ENCODE peak calls at places on chromosomes 2 and 18, in nine cellular contexts. One of them, this sample, is unnamed.

GRCh38 chr2:239328306-239329191 is 72.3 kb downstream of the HDAC4 start:
- DNase-seq in HCT116: no peak
- DNase-seq in uterus: peak; percentile 91
- DNase-seq in IMR-90: peak; percentile 98
- DNase-seq in GM23248: peak; percentile 81
- DNase-seq in neural progenitor cell: peak; percentile 32
- DNase-seq in neuronal stem cell: no peak
- DNase-seq in psoas muscle: peak; percentile 84
- DNase-seq in right cardiac atrium: peak; percentile 90
- DNase-seq in this sample: peak; percentile 43

GRCh38 chr2:173966274-173967098 is 1.3 kb upstream of the SP3 start:
- DNase-seq in psoas muscle: no peak
- DNase-seq in GM23248: no peak
- DNase-seq in right cardiac atrium: no peak
- DNase-seq in IMR-90: no peak
- DNase-seq in uterus: no peak
- DNase-seq in neuronal stem cell: no peak
- DNase-seq in neural progenitor cell: no peak
- DNase-seq in HCT116: no peak
- DNase-seq in this sample: no peak

GRCh38 chr18:23259701-23260661 is 124.7 kb downstream of the CABLES1 start:
- DNase-seq in psoas muscle: peak; percentile 66
- DNase-seq in right cardiac atrium: peak; percentile 85
- DNase-seq in neural progenitor cell: peak; percentile 91
- DNase-seq in neuronal stem cell: peak; percentile 73
- DNase-seq in GM23248: peak; percentile 87
- DNase-seq in IMR-90: peak; percentile 82
- DNase-seq in uterus: peak; percentile 84
- DNase-seq in HCT116: no peak
- DNase-seq in this sample: peak; percentile 84

GRCh38 chr2:201882353-201883095 is 76.2 kb downstream of the CDK15 start:
- DNase-seq in right cardiac atrium: peak; percentile 37
- DNase-seq in neural progenitor cell: peak; percentile 53
- DNase-seq in GM23248: peak; percentile 75
- DNase-seq in psoas muscle: peak; percentile 19
- DNase-seq in HCT116: no peak
- DNase-seq in uterus: no peak
- DNase-seq in neuronal stem cell: no peak
- DNase-seq in IMR-90: peak; percentile 70
- DNase-seq in this sample: peak; percentile 54

GRCh38 chr2:239305222-239305575 is 95.6 kb downstream of the HDAC4 start:
- DNase-seq in uterus: peak; percentile 24
- DNase-seq in IMR-90: no peak
- DNase-seq in HCT116: no peak
- DNase-seq in neuronal stem cell: no peak
- DNase-seq in GM23248: no peak
- DNase-seq in psoas muscle: peak; percentile 70
- DNase-seq in right cardiac atrium: no peak
- DNase-seq in neural progenitor cell: no peak
- DNase-seq in this sample: no peak

GRCh38 chr2:115208493-115209164 is 766.2 kb downstream of the DPP10 start:
- DNase-seq in psoas muscle: no peak
- DNase-seq in IMR-90: no peak
- DNase-seq in GM23248: no peak
- DNase-seq in neural progenitor cell: no peak
- DNase-seq in HCT116: no peak
- DNase-seq in uterus: no peak
- DNase-seq in right cardiac atrium: no peak
- DNase-seq in neuronal stem cell: no peak
- DNase-seq in this sample: no peak

GRCh38 chr2:121018136-121019057 is 266.6 kb downstream of the TFCP2L1 start:
- DNase-seq in GM23248: no peak
- DNase-seq in neural progenitor cell: peak; percentile 66
- DNase-seq in right cardiac atrium: peak; percentile 71
- DNase-seq in psoas muscle: no peak
- DNase-seq in neuronal stem cell: peak; percentile 45
- DNase-seq in uterus: peak; percentile 28
- DNase-seq in HCT116: no peak
- DNase-seq in IMR-90: peak; percentile 34
- DNase-seq in this sample: no peak

GRCh38 chr18:21650301-21650700 is 38.2 kb downstream of the SNRPD1 start:
- DNase-seq in psoas muscle: no peak
- DNase-seq in GM23248: no peak
- DNase-seq in IMR-90: no peak
- DNase-seq in uterus: no peak
- DNase-seq in neural progenitor cell: no peak
- DNase-seq in neuronal stem cell: no peak
- DNase-seq in HCT116: no peak
- DNase-seq in right cardiac atrium: no peak
- DNase-seq in this sample: no peak

GRCh38 chr2:165425556-165425955 is 43.9 kb upstream of the CSRNP3 start:
- DNase-seq in uterus: no peak
- DNase-seq in GM23248: no peak
- DNase-seq in neural progenitor cell: no peak
- DNase-seq in IMR-90: no peak
- DNase-seq in neuronal stem cell: no peak
- DNase-seq in psoas muscle: no peak
- DNase-seq in right cardiac atrium: no peak
- DNase-seq in HCT116: no peak
- DNase-seq in this sample: no peak

GRCh38 chr18:55634545-55634944 is 46.6 kb upstream of the TCF4 start:
- DNase-seq in psoas muscle: no peak
- DNase-seq in neuronal stem cell: no peak
- DNase-seq in neural progenitor cell: no peak
- DNase-seq in IMR-90: peak; percentile 84
- DNase-seq in GM23248: peak; percentile 75
- DNase-seq in right cardiac atrium: no peak
- DNase-seq in uterus: no peak
- DNase-seq in HCT116: no peak
- DNase-seq in this sample: no peak

GRCh38 chr2:3278521-3279218 is 98.9 kb downstream of the EIPR1 start:
- DNase-seq in GM23248: no peak
- DNase-seq in neural progenitor cell: no peak
- DNase-seq in uterus: no peak
- DNase-seq in right cardiac atrium: no peak
- DNase-seq in IMR-90: no peak
- DNase-seq in psoas muscle: no peak
- DNase-seq in neuronal stem cell: no peak
- DNase-seq in HCT116: no peak
- DNase-seq in this sample: no peak

GRCh38 chr2:108084311-108084710 is 98.0 kb downstream of the SLC5A7 start:
- DNase-seq in uterus: no peak
- DNase-seq in neuronal stem cell: no peak
- DNase-seq in neural progenitor cell: no peak
- DNase-seq in IMR-90: no peak
- DNase-seq in HCT116: no peak
- DNase-seq in psoas muscle: no peak
- DNase-seq in right cardiac atrium: no peak
- DNase-seq in GM23248: no peak
- DNase-seq in this sample: no peak

GRCh38 chr18:4369726-4370125 is 85.4 kb downstream of the DLGAP1 start:
- DNase-seq in right cardiac atrium: no peak
- DNase-seq in neural progenitor cell: no peak
- DNase-seq in GM23248: no peak
- DNase-seq in HCT116: no peak
- DNase-seq in neuronal stem cell: no peak
- DNase-seq in psoas muscle: no peak
- DNase-seq in IMR-90: no peak
- DNase-seq in uterus: no peak
- DNase-seq in this sample: no peak

GRCh38 chr2:56148825-56149224 is 35.0 kb upstream of the CCDC85A start:
- DNase-seq in HCT116: no peak
- DNase-seq in psoas muscle: no peak
- DNase-seq in uterus: no peak
- DNase-seq in right cardiac atrium: no peak
- DNase-seq in neural progenitor cell: no peak
- DNase-seq in GM23248: peak; percentile 7
- DNase-seq in neuronal stem cell: no peak
- DNase-seq in IMR-90: no peak
- DNase-seq in this sample: no peak

GRCh38 chr2:219823566-219823965 is 196.1 kb downstream of the SLC4A3 start:
- DNase-seq in IMR-90: no peak
- DNase-seq in uterus: no peak
- DNase-seq in HCT116: no peak
- DNase-seq in psoas muscle: no peak
- DNase-seq in neural progenitor cell: no peak
- DNase-seq in right cardiac atrium: no peak
- DNase-seq in neuronal stem cell: no peak
- DNase-seq in GM23248: no peak
- DNase-seq in this sample: no peak

GRCh38 chr18:2948038-2948437 is 64.9 kb downstream of the LPIN2 start:
- DNase-seq in IMR-90: peak; percentile 58
- DNase-seq in uterus: no peak
- DNase-seq in neuronal stem cell: no peak
- DNase-seq in right cardiac atrium: no peak
- DNase-seq in GM23248: peak; percentile 55
- DNase-seq in HCT116: peak; percentile 7
- DNase-seq in neural progenitor cell: peak; percentile 16
- DNase-seq in psoas muscle: no peak
- DNase-seq in this sample: peak; percentile 78

GRCh38 chr2:190717764-190718651 is 69.1 kb downstream of the NAB1 start:
- DNase-seq in GM23248: no peak
- DNase-seq in HCT116: no peak
- DNase-seq in uterus: no peak
- DNase-seq in neural progenitor cell: no peak
- DNase-seq in right cardiac atrium: no peak
- DNase-seq in IMR-90: no peak
- DNase-seq in neuronal stem cell: no peak
- DNase-seq in psoas muscle: no peak
- DNase-seq in this sample: no peak

GRCh38 chr2:71538656-71539265 is 85.4 kb downstream of the DYSF start:
- DNase-seq in GM23248: no peak
- DNase-seq in right cardiac atrium: no peak
- DNase-seq in psoas muscle: no peak
- DNase-seq in HCT116: no peak
- DNase-seq in uterus: peak; percentile 3
- DNase-seq in IMR-90: no peak
- DNase-seq in neural progenitor cell: no peak
- DNase-seq in neuronal stem cell: no peak
- DNase-seq in this sample: no peak

GRCh38 chr2:85087541-85087940 is 45.7 kb upstream of the TCF7L1 start:
- DNase-seq in GM23248: no peak
- DNase-seq in psoas muscle: no peak
- DNase-seq in uterus: no peak
- DNase-seq in HCT116: no peak
- DNase-seq in IMR-90: no peak
- DNase-seq in neural progenitor cell: no peak
- DNase-seq in neuronal stem cell: no peak
- DNase-seq in right cardiac atrium: no peak
- DNase-seq in this sample: no peak

GRCh38 chr2:85078536-85078935 is 54.7 kb upstream of the TCF7L1 start:
- DNase-seq in neuronal stem cell: no peak
- DNase-seq in HCT116: no peak
- DNase-seq in GM23248: no peak
- DNase-seq in neural progenitor cell: no peak
- DNase-seq in IMR-90: no peak
- DNase-seq in uterus: no peak
- DNase-seq in right cardiac atrium: no peak
- DNase-seq in psoas muscle: no peak
- DNase-seq in this sample: no peak

GRCh38 chr2:85085563-85085962 is 47.6 kb upstream of the TCF7L1 start:
- DNase-seq in uterus: no peak
- DNase-seq in neural progenitor cell: no peak
- DNase-seq in psoas muscle: no peak
- DNase-seq in neuronal stem cell: no peak
- DNase-seq in GM23248: no peak
- DNase-seq in IMR-90: no peak
- DNase-seq in HCT116: no peak
- DNase-seq in right cardiac atrium: no peak
- DNase-seq in this sample: no peak

GRCh38 chr2:85088921-85089320 is 44.3 kb upstream of the TCF7L1 start:
- DNase-seq in GM23248: no peak
- DNase-seq in right cardiac atrium: no peak
- DNase-seq in uterus: no peak
- DNase-seq in IMR-90: no peak
- DNase-seq in psoas muscle: no peak
- DNase-seq in neural progenitor cell: no peak
- DNase-seq in HCT116: no peak
- DNase-seq in neuronal stem cell: no peak
- DNase-seq in this sample: no peak

GRCh38 chr2:85083092-85083491 is 50.1 kb upstream of the TCF7L1 start:
- DNase-seq in uterus: no peak
- DNase-seq in right cardiac atrium: no peak
- DNase-seq in GM23248: no peak
- DNase-seq in neuronal stem cell: no peak
- DNase-seq in HCT116: no peak
- DNase-seq in neural progenitor cell: no peak
- DNase-seq in IMR-90: no peak
- DNase-seq in psoas muscle: no peak
- DNase-seq in this sample: no peak
- H3K4me1 ChIP-seq in uterus: no peaks in the 10 kb centered on the region
- H3K4me1 ChIP-seq in right cardiac atrium: no peaks in the 10 kb centered on the region
- H3K4me1 ChIP-seq in GM23248: no peaks in the 10 kb centered on the region
- H3K4me1 ChIP-seq in neuronal stem cell: no peaks in the 10 kb centered on the region
- H3K4me1 ChIP-seq in HCT116: no peaks in the 10 kb centered on the region
- H3K4me1 ChIP-seq in neural progenitor cell: no peaks in the 10 kb centered on the region
- H3K4me1 ChIP-seq in IMR-90: no peaks in the 10 kb centered on the region
- H3K4me1 ChIP-seq in psoas muscle: no peaks in the 10 kb centered on the region
- H3K4me1 ChIP-seq in this sample: no peaks in the 10 kb centered on the region

GRCh38 chr2:25251461-25252273 is 83.3 kb upstream of the POMC start:
- DNase-seq in right cardiac atrium: peak; percentile 58
- DNase-seq in psoas muscle: peak; percentile 43
- DNase-seq in HCT116: no peak
- DNase-seq in GM23248: peak; percentile 56
- DNase-seq in neuronal stem cell: peak; percentile 72
- DNase-seq in uterus: peak; percentile 45
- DNase-seq in neural progenitor cell: no peak
- DNase-seq in IMR-90: peak; percentile 7
- DNase-seq in this sample: peak; percentile 44
- H3K27ac ChIP-seq in right cardiac atrium: peak overlapping the region; percentile 14
- H3K27ac ChIP-seq in psoas muscle: peak overlapping the region; percentile 66
- H3K27ac ChIP-seq in HCT116: no peak overlapping the region
- H3K27ac ChIP-seq in GM23248: no peak overlapping the region
- H3K27ac ChIP-seq in neuronal stem cell: peak overlapping the region; percentile 96
- H3K27ac ChIP-seq in uterus: peak overlapping the region; percentile 91
- H3K27ac ChIP-seq in neural progenitor cell: peak overlapping the region; percentile 78
- H3K27ac ChIP-seq in IMR-90: no peak overlapping the region
- H3K27ac ChIP-seq in this sample: peak overlapping the region; percentile 91

GRCh38 chr2:172533687-172534086 is 22.2 kb upstream of the PDK1 start:
- DNase-seq in IMR-90: no peak
- DNase-seq in neural progenitor cell: no peak
- DNase-seq in GM23248: no peak
- DNase-seq in psoas muscle: no peak
- DNase-seq in neuronal stem cell: no peak
- DNase-seq in uterus: no peak
- DNase-seq in right cardiac atrium: no peak
- DNase-seq in HCT116: no peak
- DNase-seq in this sample: no peak
- H3K9me3 ChIP-seq in IMR-90: peaks cover 6% of the 10 kb centered on the region
- H3K9me3 ChIP-seq in neural progenitor cell: no peaks in the 10 kb centered on the region
- H3K9me3 ChIP-seq in GM23248: no peaks in the 10 kb centered on the region
- H3K9me3 ChIP-seq in psoas muscle: no peaks in the 10 kb centered on the region
- H3K9me3 ChIP-seq in neuronal stem cell: no peaks in the 10 kb centered on the region
- H3K9me3 ChIP-seq in uterus: no peaks in the 10 kb centered on the region
- H3K9me3 ChIP-seq in right cardiac atrium: no peaks in the 10 kb centered on the region
- H3K9me3 ChIP-seq in HCT116: no peaks in the 10 kb centered on the region
- H3K9me3 ChIP-seq in this sample: no peaks in the 10 kb centered on the region

DNA sequence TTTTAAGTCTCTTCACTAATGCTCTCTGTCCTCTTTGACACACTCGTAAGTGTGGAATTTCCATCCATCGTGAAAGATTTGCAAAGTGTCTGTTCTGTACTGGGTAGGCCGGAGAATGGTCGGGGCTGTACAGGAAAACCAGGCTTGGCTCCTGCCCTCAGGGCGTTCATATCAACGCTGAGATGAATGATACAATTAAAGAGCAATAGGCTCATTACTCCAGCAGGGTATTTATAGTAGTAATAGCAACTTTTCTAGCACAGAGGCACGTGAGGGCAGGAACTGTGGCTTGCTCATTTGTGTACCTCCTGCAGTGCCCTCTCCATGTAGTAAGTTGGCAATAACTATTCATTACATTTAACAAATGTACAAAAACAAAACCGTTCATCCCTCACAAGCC is 5.3 kb upstream of the NCK2 start:
- DNase-seq in HCT116: no peak
- DNase-seq in IMR-90: no peak
- DNase-seq in psoas muscle: no peak
- DNase-seq in neural progenitor cell: no peak
- DNase-seq in right cardiac atrium: no peak
- DNase-seq in neuronal stem cell: no peak
- DNase-seq in uterus: no peak
- DNase-seq in GM23248: no peak
- DNase-seq in this sample: no peak
- H3K4me1 ChIP-seq in HCT116: peaks cover 3% of the 10 kb centered on the region
- H3K4me1 ChIP-seq in IMR-90: peaks cover 3% of the 10 kb centered on the region
- H3K4me1 ChIP-seq in psoas muscle: no peaks in the 10 kb centered on the region
- H3K4me1 ChIP-seq in neural progenitor cell: peaks cover 4% of the 10 kb centered on the region
- H3K4me1 ChIP-seq in right cardiac atrium: no peaks in the 10 kb centered on the region
- H3K4me1 ChIP-seq in neuronal stem cell: peaks cover 9% of the 10 kb centered on the region
- H3K4me1 ChIP-seq in uterus: no peaks in the 10 kb centered on the region
- H3K4me1 ChIP-seq in GM23248: peaks cover 24% of the 10 kb centered on the region
- H3K4me1 ChIP-seq in this sample: no peaks in the 10 kb centered on the region